ENCODE peak calls at places on chromosomes 12 and 14, in six cellular contexts. U, Z, H, V, L and M are unnamed samples.

GRCh38 chr12:52319097-52319496 is 2.1 kb downstream of the KRT83 start:
- DNase-seq in U (no peak), Z (no peak), H (no peak), V (no peak), L (peak; percentile 47), M (peak; percentile 35)

GRCh38 chr12:86713121-86713520 is 456.9 kb upstream of the MGAT4C start:
- DNase-seq in U (no peak), Z (no peak), H (no peak), V (no peak), L (no peak), M (no peak)

GRCh38 chr12:52698634-52699340 is 4.5 kb downstream of the KRT77 start:
- DNase-seq in U (no peak), Z (no peak), H (no peak), V (no peak), L (no peak), M (no peak)

GRCh38 chr14:102590667-102591099 is 1.8 kb upstream of the RCOR1 start:
- DNase-seq in U (no peak), Z (no peak), H (peak; percentile 56), V (no peak), L (peak; percentile 57), M (peak; percentile 50)

GRCh38 chr14:53956427-53957201 is at the start of gene BMP4:
- DNase-seq in U (no peak), Z (no peak), H (no peak), V (peak; percentile 21), L (peak; percentile 91), M (peak; percentile 94)

GRCh38 chr14:22691171-22691570 is 47.0 kb upstream of the OR6J1 start:
- DNase-seq in U (no peak), Z (no peak), H (no peak), V (no peak), L (no peak), M (no peak)

GRCh38 chr14:74927225-74927624 is 4.2 kb upstream of the RPS6KL1 start:
- DNase-seq in U (no peak), Z (no peak), H (no peak), V (no peak), L (no peak), M (no peak)

GRCh38 chr14:90274808-90275454 is 18.6 kb downstream of the PSMC1 start:
- DNase-seq in U (no peak), Z (no peak), H (no peak), V (peak; percentile 33), L (no peak), M (no peak)

GRCh38 chr12:65308001-65308400 is 29.5 kb downstream of the MSRB3 start:
- DNase-seq in U (no peak), Z (no peak), H (no peak), V (no peak), L (no peak), M (no peak)

GRCh38 chr12:115380509-115381120 is 696.6 kb upstream of the TBX3 start:
- DNase-seq in U (no peak), Z (no peak), H (no peak), V (no peak), L (no peak), M (no peak)

GRCh38 chr14:55942826-55943225 is 175.4 kb upstream of the PELI2 start:
- DNase-seq in U (no peak), Z (no peak), H (no peak), V (no peak), L (no peak), M (no peak)

GRCh38 chr12:71691504-71692129 is 5.7 kb downstream of the TMEM19 start:
- DNase-seq in U (no peak), Z (no peak), H (no peak), V (no peak), L (no peak), M (no peak)

GRCh38 chr14:47675489-47676300 is at the start of gene MDGA2:
- DNase-seq in U (no peak), Z (no peak), H (no peak), V (no peak), L (no peak), M (no peak)

GRCh38 chr14:24879661-24880381 is 170.1 kb downstream of the STXBP6 start:
- DNase-seq in U (no peak), Z (no peak), H (no peak), V (no peak), L (no peak), M (no peak)

GRCh38 chr12:991350-992278 is 591 bp downstream of the ERC1 start:
- DNase-seq in U (no peak), Z (no peak), H (peak; percentile 74), V (no peak), L (peak; percentile 43), M (peak; percentile 31)

GRCh38 chr12:105992849-105993740 is 145.7 kb downstream of the NUAK1 start:
- DNase-seq in U (no peak), Z (no peak), H (no peak), V (no peak), L (no peak), M (no peak)

GRCh38 chr12:56216461-56216860 is 5.3 kb downstream of the RNF41 start:
- DNase-seq in U (no peak), Z (no peak), H (no peak), V (no peak), L (no peak), M (no peak)

GRCh38 chr12:32587536-32588346 is 91.4 kb upstream of the DNM1L start:
- DNase-seq in U (no peak), Z (no peak), H (no peak), V (no peak), L (no peak), M (no peak)

GRCh38 chr14:74882103-74882920 is 596 bp downstream of the DLST start:
- DNase-seq in U (no peak), Z (peak; percentile 32), H (no peak), V (peak; percentile 57), L (peak; percentile 54), M (no peak)

GRCh38 chr12:103677905-103678304 is 90.8 kb downstream of the STAB2 start:
- DNase-seq in U (no peak), Z (no peak), H (no peak), V (no peak), L (no peak), M (no peak)

GRCh38 chr12:88986056-88986455 is 366.2 kb downstream of the DUSP6 start:
- DNase-seq in U (no peak), Z (no peak), H (no peak), V (no peak), L (no peak), M (peak; percentile 40)

GRCh38 chr12:51752490-51752889 is 96.0 kb downstream of the FIGNL2 start:
- DNase-seq in U (no peak), Z (no peak), H (no peak), V (no peak), L (no peak), M (peak; percentile 71)

GRCh38 chr14:23528555-23528954 is 23.0 kb downstream of the ZFHX2 start:
- DNase-seq in U (no peak), Z (no peak), H (peak; percentile 29), V (no peak), L (no peak), M (peak; percentile 9)

GRCh38 chr14:105203057-105203494 is 22.0 kb upstream of the NUDT14 start:
- DNase-seq in U (no peak), Z (peak; percentile 49), H (peak; percentile 92), V (peak; percentile 64), L (peak; percentile 66), M (peak; percentile 87)

GRCh38 chr14:104820669-104821228 is 19.8 kb downstream of the ZBTB42 start:
- DNase-seq in U (no peak), Z (no peak), H (peak; percentile 81), V (no peak), L (peak; percentile 70), M (peak; percentile 51)

GRCh38 chr12:52964556-52965336 is 15.8 kb downstream of the KRT18 start:
- DNase-seq in U (no peak), Z (no peak), H (no peak), V (no peak), L (no peak), M (no peak)